ENCODE peak calls at places on chromosome 3, in four cellular contexts. C is heart right ventricle, O is Peyer's patch, M is IMR-90. G is an unnamed sample.

GRCh38 chr3:160486459-160486869 is 36.9 kb upstream of the TRIM59 start:
- DNase-seq in C (no peak), O (no peak), M (peak; percentile 71), G (no peak)

GRCh38 chr3:39196671-39197446 is 4.5 kb upstream of the XIRP1 start:
- DNase-seq in C (no peak), O (peak; percentile 35), M (peak; percentile 7), G (no peak)

GRCh38 chr3:190826018-190826417 is 36.5 kb downstream of the GMNC start:
- DNase-seq in C (no peak), O (no peak), M (no peak), G (no peak)

GRCh38 chr3:190229632-190230424 is 92.4 kb downstream of the CLDN1 start:
- DNase-seq in C (no peak), O (no peak), M (peak; percentile 63), G (no peak)

GRCh38 chr3:9951962-9952805 is at the start of gene PRRT3:
- DNase-seq in C (no peak), O (peak; percentile 60), M (peak; percentile 30), G (no peak)

GRCh38 chr3:11717768-11718581 is 74.3 kb upstream of the VGLL4 start:
- DNase-seq in C (peak; percentile 65), O (no peak), M (peak; percentile 46), G (no peak)

GRCh38 chr3:29758108-29759020 is 477.5 kb downstream of the RBMS3 start:
- DNase-seq in C (no peak), O (no peak), M (peak; percentile 85), G (no peak)

GRCh38 chr3:68504185-68504584 is 428.2 kb downstream of the TAFA4 start:
- DNase-seq in C (no peak), O (no peak), M (no peak), G (no peak)

GRCh38 chr3:32778389-32778788 is 39.4 kb upstream of the TRIM71 start:
- DNase-seq in C (no peak), O (no peak), M (no peak), G (no peak)

GRCh38 chr3:20104167-20104661 is 64.0 kb downstream of the KAT2B start:
- DNase-seq in C (no peak), O (peak; percentile 57), M (no peak), G (no peak)

GRCh38 chr3:173652093-173652492 is 254.5 kb downstream of the NLGN1 start:
- DNase-seq in C (no peak), O (no peak), M (peak; percentile 50), G (no peak)

GRCh38 chr3:143283432-143284128 is 164.0 kb downstream of the CHST2 start:
- DNase-seq in C (no peak), O (no peak), M (no peak), G (no peak)

GRCh38 chr3:14760185-14760584 is 58.6 kb upstream of the FGD5 start:
- DNase-seq in C (no peak), O (no peak), M (no peak), G (no peak)

GRCh38 chr3:127747066-127747465 is 74.3 kb downstream of the ABTB1 start:
- DNase-seq in C (no peak), O (no peak), M (no peak), G (no peak)

GRCh38 chr3:128343287-128344045 is 123.2 kb downstream of the DNAJB8 start:
- DNase-seq in C (no peak), O (peak; percentile 67), M (peak; percentile 66), G (peak; percentile 81)

GRCh38 chr3:70308760-70309159 is 3.7 kb downstream of the MDFIC2 start:
- DNase-seq in C (no peak), O (no peak), M (peak; percentile 25), G (no peak)

GRCh38 chr3:133527306-133527705 is 46.2 kb upstream of the CDV3 start:
- DNase-seq in C (no peak), O (no peak), M (no peak), G (no peak)

GRCh38 chr3:110495201-110495927 is 576.3 kb upstream of the NECTIN3 start:
- DNase-seq in C (no peak), O (no peak), M (no peak), G (no peak)

GRCh38 chr3:21256932-21257331 is 494.1 kb downstream of the ZNF385D start:
- DNase-seq in C (peak; percentile 10), O (no peak), M (no peak), G (peak; percentile 15)

GRCh38 chr3:17155951-17156350 is 271.2 kb downstream of the PLCL2 start:
- DNase-seq in C (no peak), O (no peak), M (no peak), G (no peak)

GRCh38 chr3:8557298-8557697 is 55.7 kb downstream of the LMCD1 start:
- DNase-seq in C (peak; percentile 47), O (no peak), M (peak; percentile 27), G (no peak)

GRCh38 chr3:152760024-152760563 is 74.8 kb upstream of the P2RY1 start:
- DNase-seq in C (no peak), O (no peak), M (no peak), G (no peak)

GRCh38 chr3:140203510-140203909 is 268.5 kb downstream of the CLSTN2 start:
- DNase-seq in C (no peak), O (no peak), M (no peak), G (no peak)

GRCh38 chr3:106130384-106131084 is 261.7 kb upstream of the CBLB start:
- DNase-seq in C (peak; percentile 34), O (no peak), M (peak; percentile 87), G (no peak)

GRCh38 chr3:175580318-175580717 is 721.2 kb downstream of the NAALADL2 start:
- DNase-seq in C (no peak), O (no peak), M (no peak), G (no peak)

GRCh38 chr3:151135548-151136337 is 50.3 kb downstream of the MED12L start:
- DNase-seq in C (no peak), O (no peak), M (no peak), G (peak; percentile 38)

GRCh38 chr3:12218161-12218560 is 59.4 kb upstream of the TIMP4 start:
- DNase-seq in C (no peak), O (no peak), M (no peak), G (no peak)

GRCh38 chr3:194269610-194270145 is 81.5 kb downstream of the CPN2 start:
- DNase-seq in C (peak; percentile 93), O (peak; percentile 57), M (no peak), G (peak; percentile 60)

GRCh38 chr3:25433106-25433505 is 5.0 kb downstream of the RARB start:
- DNase-seq in C (no peak), O (no peak), M (no peak), G (no peak)

GRCh38 chr3:149120051-149120972 is 9.1 kb upstream of the HPS3 start:
- DNase-seq in C (peak; percentile 29), O (no peak), M (peak; percentile 76), G (no peak)

GRCh38 chr3:157785071-157785826 is 282.0 kb upstream of the VEPH1 start:
- DNase-seq in C (no peak), O (no peak), M (peak; percentile 94), G (no peak)

GRCh38 chr3:191330309-191330712 is at the start of gene UTS2B:
- DNase-seq in C (peak; percentile 13), O (no peak), M (peak; percentile 93), G (peak; percentile 17)

DNA sequence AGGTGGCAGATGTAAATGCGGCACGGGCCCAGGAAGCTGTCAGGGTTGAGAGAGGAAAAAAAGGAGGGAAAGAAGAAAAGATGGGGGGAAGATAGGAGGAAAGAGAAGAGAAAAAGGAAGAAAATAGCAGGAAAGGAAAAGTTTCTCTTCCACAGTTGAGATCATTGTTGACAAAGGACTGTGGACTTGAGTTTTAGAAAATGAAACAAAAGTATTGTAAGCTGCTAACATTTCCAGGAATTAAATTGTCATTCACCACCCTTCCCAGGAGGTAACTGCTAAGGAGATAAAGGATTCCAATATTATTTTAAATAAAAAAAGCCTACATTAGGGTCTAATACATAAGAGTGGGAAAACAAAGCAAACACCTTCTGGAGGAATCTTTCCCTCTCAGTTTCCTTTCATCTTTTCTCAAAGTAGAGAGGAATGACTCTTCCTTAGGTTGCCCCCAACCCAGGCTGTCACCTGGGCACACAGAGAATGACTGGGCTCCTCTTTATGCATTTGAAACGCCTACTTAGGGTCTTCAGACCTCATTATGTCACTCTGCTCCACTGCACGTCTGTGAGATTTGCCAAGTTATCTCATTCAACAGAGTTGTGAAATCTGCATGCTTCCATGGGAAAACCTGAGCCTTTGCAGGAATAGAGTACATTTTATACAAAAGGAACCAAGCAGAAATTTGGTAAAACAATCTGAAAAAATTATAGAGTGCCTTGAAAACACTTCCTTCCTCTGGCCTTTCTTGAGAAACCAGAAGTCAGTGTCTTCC is 194.0 kb downstream of the TNIK start:
- DNase-seq in C (no peak), O (no peak), M (peak; percentile 41), G (no peak)
- H3K27ac ChIP-seq in C (no peak overlapping the region), O (no peak overlapping the region), M (no peak overlapping the region), G (no peak overlapping the region)

GRCh38 chr3:43178891-43179366 is 73.0 kb upstream of the POMGNT2 start:
- DNase-seq in C (no peak), O (peak; percentile 89), M (peak; percentile 52), G (peak; percentile 60)

GRCh38 chr3:43176666-43177065 is 70.8 kb upstream of the POMGNT2 start:
- DNase-seq in C (peak; percentile 26), O (no peak), M (no peak), G (no peak)

GRCh38 chr3:43177092-43177491 is 71.2 kb upstream of the POMGNT2 start:
- DNase-seq in C (no peak), O (no peak), M (no peak), G (no peak)

GRCh38 chr3:43173949-43174348 is 68.1 kb upstream of the POMGNT2 start:
- DNase-seq in C (no peak), O (no peak), M (no peak), G (no peak)

DNA sequence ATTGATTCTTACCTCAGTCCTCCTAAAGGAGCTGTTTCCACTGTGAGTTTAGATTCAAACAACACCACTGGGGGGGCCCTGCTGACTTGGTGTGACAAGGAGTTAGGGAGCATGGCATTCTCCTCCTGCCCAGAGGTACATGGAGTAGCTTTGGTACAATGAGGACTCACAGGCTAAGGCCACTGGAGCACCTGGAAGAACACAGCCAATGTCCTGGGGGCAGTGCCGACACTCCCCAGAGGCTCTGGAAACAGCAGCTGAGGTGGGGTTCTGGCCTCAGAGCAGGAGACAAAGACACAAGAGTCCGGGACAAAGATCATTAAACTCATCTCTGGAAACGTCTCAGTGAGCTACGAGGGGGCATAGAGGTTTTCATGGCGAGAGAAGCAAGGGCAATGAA is 69.7 kb upstream of the POMGNT2 start:
- DNase-seq in C (no peak), O (no peak), M (no peak), G (no peak)
- H3K4me3 ChIP-seq in C (no peak overlapping the region), O (no peak overlapping the region), M (no peak overlapping the region), G (no peak overlapping the region)

DNA sequence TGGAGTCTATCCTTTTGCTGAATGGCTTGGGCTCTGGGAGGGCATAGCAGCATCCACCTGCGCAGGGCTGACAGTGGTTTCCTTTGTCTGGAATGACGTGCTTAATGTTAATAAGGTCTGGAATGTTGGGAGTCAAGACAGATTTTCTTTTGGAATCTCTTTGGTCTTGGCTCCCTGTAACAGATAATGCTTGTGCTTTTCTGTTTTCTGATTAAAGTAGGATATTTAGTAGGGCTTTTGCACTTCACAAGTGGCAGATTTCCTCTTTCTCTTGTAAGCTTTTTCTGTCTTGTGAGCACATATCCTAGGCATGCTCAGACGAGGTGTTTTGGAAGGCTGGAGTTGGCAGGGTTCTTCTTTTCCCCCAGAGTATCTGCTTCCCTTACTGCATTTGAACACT is 189.6 kb downstream of the GHSR start:
- DNase-seq in C (peak; percentile 57), O (no peak), M (peak; percentile 34), G (no peak)
- H3K27ac ChIP-seq in C (peak overlapping the region; percentile 54), O (no peak overlapping the region), M (peak overlapping the region; percentile 1), G (no peak overlapping the region)

DNA sequence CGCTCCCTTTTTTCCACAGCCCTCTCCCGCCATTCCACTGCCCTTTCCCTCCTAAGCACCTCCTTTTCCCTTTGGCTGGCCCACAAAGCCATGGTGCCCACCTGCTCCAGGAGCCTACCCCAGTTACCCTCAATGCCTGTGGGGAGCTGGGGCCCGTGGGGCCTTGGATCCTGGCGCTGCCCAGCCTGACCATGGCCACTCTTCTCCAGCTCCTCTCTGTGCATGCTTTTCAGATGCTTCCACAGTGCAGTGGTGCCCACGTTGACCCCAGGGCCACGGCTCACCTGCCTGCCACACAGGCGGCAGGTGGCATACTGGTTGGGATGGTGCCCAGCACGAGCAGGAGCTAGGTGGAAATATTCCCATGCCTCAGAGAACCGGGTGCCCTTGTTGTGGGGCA is 1.5 kb downstream of the ZBED2 start:
- DNase-seq in C (no peak), O (no peak), M (no peak), G (no peak)
- H3K4me3 ChIP-seq in C (no peak overlapping the region), O (no peak overlapping the region), M (no peak overlapping the region), G (no peak overlapping the region)